ENCODE peak calls at places on chromosomes 16 and 17, in four cellular contexts. One of them, this sample, is unnamed.

GRCh38 chr16:31875112-31875803 is 1.7 kb downstream of the ZNF267 start:
- DNase-seq in right lobe of liver: no peak
- DNase-seq in prostate gland: no peak
- DNase-seq in Peyer's patch: no peak
- DNase-seq in this sample: no peak

GRCh38 chr17:9478889-9479288 is 96.7 kb downstream of the STX8 start:
- DNase-seq in right lobe of liver: peak
- DNase-seq in prostate gland: no peak
- DNase-seq in Peyer's patch: no peak
- DNase-seq in this sample: no peak

GRCh38 chr16:48542020-48542473 is 67.9 kb downstream of the N4BP1 start:
- DNase-seq in right lobe of liver: no peak
- DNase-seq in prostate gland: peak
- DNase-seq in Peyer's patch: peak
- DNase-seq in this sample: peak

GRCh38 chr16:3642397-3643094 is 11.9 kb upstream of the DNASE1 start:
- DNase-seq in right lobe of liver: peak
- DNase-seq in prostate gland: peak
- DNase-seq in Peyer's patch: peak
- DNase-seq in this sample: no peak

GRCh38 chr17:44235583-44235936 is 16.1 kb upstream of the UBTF start:
- DNase-seq in right lobe of liver: no peak
- DNase-seq in prostate gland: no peak
- DNase-seq in Peyer's patch: no peak
- DNase-seq in this sample: no peak

GRCh38 chr16:71626858-71627213 is 852 bp downstream of the MARVELD3 start:
- DNase-seq in right lobe of liver: peak
- DNase-seq in prostate gland: peak
- DNase-seq in Peyer's patch: peak
- DNase-seq in this sample: no peak

GRCh38 chr17:76262732-76263344 is 2.3 kb upstream of the UBALD2 start:
- DNase-seq in right lobe of liver: peak
- DNase-seq in prostate gland: peak
- DNase-seq in Peyer's patch: peak
- DNase-seq in this sample: peak

GRCh38 chr17:60463157-60463820 is 41.0 kb downstream of the CHCT1 start:
- DNase-seq in right lobe of liver: no peak
- DNase-seq in prostate gland: no peak
- DNase-seq in Peyer's patch: no peak
- DNase-seq in this sample: no peak

GRCh38 chr17:46046957-46047356 is 47.9 kb downstream of the STH start:
- DNase-seq in right lobe of liver: no peak
- DNase-seq in prostate gland: no peak
- DNase-seq in Peyer's patch: no peak
- DNase-seq in this sample: no peak

GRCh38 chr16:85947511-85948509 is 48.8 kb downstream of the IRF8 start:
- DNase-seq in right lobe of liver: no peak
- DNase-seq in prostate gland: no peak
- DNase-seq in Peyer's patch: peak
- DNase-seq in this sample: no peak
- TF ChIP-seq POLR2A in right lobe of liver: no peak
- TF ChIP-seq POLR2A in prostate gland: no peak
- TF ChIP-seq POLR2A in Peyer's patch: no peak
- TF ChIP-seq POLR2A in this sample: no peak

GRCh38 chr17:47906443-47906842 is 10.4 kb downstream of the SP2 start:
- DNase-seq in right lobe of liver: no peak
- DNase-seq in prostate gland: no peak
- DNase-seq in Peyer's patch: no peak
- DNase-seq in this sample: no peak
- H3K27ac ChIP-seq in right lobe of liver: peak
- H3K27ac ChIP-seq in prostate gland: peak
- H3K27ac ChIP-seq in Peyer's patch: peak
- H3K27ac ChIP-seq in this sample: peak

DNA sequence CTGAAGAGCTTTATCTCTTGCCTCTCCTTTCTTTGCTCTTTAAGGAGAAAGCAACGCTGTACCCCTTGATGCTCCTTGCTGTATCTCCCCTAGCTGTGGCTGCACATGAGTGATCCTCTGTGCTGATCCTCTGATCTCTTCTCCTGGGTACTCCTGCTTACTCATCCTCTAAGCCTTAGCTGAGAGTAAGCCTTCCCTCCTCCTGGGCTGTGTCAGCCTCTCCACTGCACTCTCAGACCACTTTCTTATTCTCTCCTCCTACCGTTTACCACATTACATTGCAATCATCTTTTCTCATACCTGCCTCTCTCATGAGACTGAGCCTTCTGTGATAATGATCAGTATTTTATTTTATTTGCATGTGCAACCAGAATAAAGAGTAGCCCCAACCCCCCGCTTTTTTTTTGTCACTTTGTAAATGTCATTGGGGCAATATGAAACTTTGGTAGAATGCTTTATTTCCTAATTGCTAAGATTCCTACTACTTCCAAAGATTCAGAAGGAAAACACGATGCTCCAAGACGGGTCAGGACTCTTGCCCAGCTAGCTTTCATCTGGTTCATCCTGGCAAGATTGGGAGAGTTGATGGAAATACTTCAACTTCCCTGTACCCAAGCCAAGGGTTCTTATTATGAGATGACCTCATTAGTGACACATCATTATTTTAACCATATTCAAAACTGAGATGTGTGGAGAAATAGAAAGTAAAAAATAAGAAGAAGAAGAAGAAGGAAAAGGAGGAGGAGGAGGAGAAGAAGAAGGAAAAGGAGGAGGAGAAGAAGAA is 25.3 kb downstream of the SOX9 start:
- DNase-seq in right lobe of liver: no peak
- DNase-seq in prostate gland: no peak
- DNase-seq in Peyer's patch: no peak
- DNase-seq in this sample: no peak
- TF ChIP-seq CTCF in right lobe of liver: no peak
- TF ChIP-seq CTCF in prostate gland: no peak
- TF ChIP-seq CTCF in Peyer's patch: no peak
- TF ChIP-seq CTCF in this sample: no peak

GRCh38 chr16:682493-683395 is 1.4 kb downstream of the JMJD8 start:
- DNase-seq in right lobe of liver: peak
- DNase-seq in prostate gland: no peak
- DNase-seq in Peyer's patch: no peak
- DNase-seq in this sample: no peak
- TF ChIP-seq POLR2A in right lobe of liver: no peak
- TF ChIP-seq POLR2A in prostate gland: no peak
- TF ChIP-seq POLR2A in Peyer's patch: no peak
- TF ChIP-seq POLR2A in this sample: no peak

GRCh38 chr17:801660-802059 is 19.5 kb downstream of the MRM3 start:
- DNase-seq in right lobe of liver: no peak
- DNase-seq in prostate gland: no peak
- DNase-seq in Peyer's patch: no peak
- DNase-seq in this sample: peak
- H3K27ac ChIP-seq in right lobe of liver: no peak
- H3K27ac ChIP-seq in prostate gland: no peak
- H3K27ac ChIP-seq in Peyer's patch: no peak
- H3K27ac ChIP-seq in this sample: peak

GRCh38 chr16:80580109-80580832 is 39.5 kb downstream of the DYNLRB2 start:
- DNase-seq in right lobe of liver: no peak
- DNase-seq in prostate gland: no peak
- DNase-seq in Peyer's patch: peak
- DNase-seq in this sample: no peak
- TF ChIP-seq CTCF in right lobe of liver: no peak
- TF ChIP-seq CTCF in prostate gland: no peak
- TF ChIP-seq CTCF in Peyer's patch: no peak
- TF ChIP-seq CTCF in this sample: no peak

GRCh38 chr16:27235055-27235937 is 32.0 kb downstream of the KDM8 start:
- DNase-seq in right lobe of liver: peak
- DNase-seq in prostate gland: peak
- DNase-seq in Peyer's patch: peak
- DNase-seq in this sample: peak
- TF ChIP-seq POLR2A in right lobe of liver: no peak
- TF ChIP-seq POLR2A in prostate gland: no peak
- TF ChIP-seq POLR2A in Peyer's patch: peak
- TF ChIP-seq POLR2A in this sample: no peak

GRCh38 chr17:81340606-81341346 is 45.7 kb upstream of the SLC38A10 start:
- DNase-seq in right lobe of liver: no peak
- DNase-seq in prostate gland: no peak
- DNase-seq in Peyer's patch: peak
- DNase-seq in this sample: peak
- H3K27ac ChIP-seq in right lobe of liver: peak
- H3K27ac ChIP-seq in prostate gland: peak
- H3K27ac ChIP-seq in Peyer's patch: peak
- H3K27ac ChIP-seq in this sample: peak

GRCh38 chr16:67146523-67147357 is 4.1 kb downstream of the B3GNT9 start:
- DNase-seq in right lobe of liver: no peak
- DNase-seq in prostate gland: no peak
- DNase-seq in Peyer's patch: no peak
- DNase-seq in this sample: no peak
- TF ChIP-seq CTCF in right lobe of liver: no peak
- TF ChIP-seq CTCF in prostate gland: no peak
- TF ChIP-seq CTCF in Peyer's patch: no peak
- TF ChIP-seq CTCF in this sample: no peak

DNA sequence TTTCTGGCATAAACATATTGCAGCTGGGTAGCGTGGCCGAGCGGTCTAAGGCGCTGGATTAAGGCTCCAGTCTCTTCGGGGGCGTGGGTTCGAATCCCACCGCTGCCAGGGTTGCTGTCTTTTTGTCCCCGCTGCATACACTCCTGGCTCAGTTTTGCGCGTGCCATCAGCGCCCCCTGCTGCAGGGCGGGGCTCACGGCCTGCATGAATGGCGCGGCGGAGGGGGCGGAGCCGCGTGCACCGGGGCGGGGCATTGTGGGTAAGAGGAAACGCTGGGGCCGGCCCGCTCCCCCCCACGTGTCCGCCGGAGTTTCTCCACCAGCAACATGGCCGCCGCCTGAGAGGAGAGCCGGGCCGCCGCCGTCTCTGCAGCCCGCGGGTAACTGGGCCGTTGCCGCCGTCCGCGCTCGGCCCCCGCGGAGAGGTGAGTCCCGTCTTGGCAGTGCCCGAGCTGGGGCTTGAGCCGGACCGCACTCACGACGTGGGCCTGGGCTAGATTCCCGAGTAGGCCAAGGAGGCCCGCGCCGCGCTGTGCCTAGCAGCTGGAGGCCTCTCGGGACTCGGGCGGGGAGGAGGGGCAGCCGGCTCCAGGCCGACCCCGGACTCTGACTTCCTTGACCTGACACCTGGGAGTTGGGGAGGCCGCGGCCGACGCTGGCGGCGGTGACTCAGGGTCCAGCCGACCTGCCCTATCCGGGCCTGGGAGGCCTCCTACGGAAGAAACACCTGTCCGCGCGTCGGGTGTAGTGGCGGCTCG is at the start of gene POLR3E:
- DNase-seq in right lobe of liver: peak
- DNase-seq in prostate gland: peak
- DNase-seq in Peyer's patch: peak
- DNase-seq in this sample: peak
- TF ChIP-seq POLR2A in right lobe of liver: peak
- TF ChIP-seq POLR2A in prostate gland: peak
- TF ChIP-seq POLR2A in Peyer's patch: peak
- TF ChIP-seq POLR2A in this sample: peak

This sample was measured in gastrocnemius medialis.